ENCODE peak calls at places on chromosome X, in four cellular contexts. One of them, this sample, is unnamed.
A peak's percentile ranks its signal among the peaks of the same experiment; 100 is the strongest.

GRCh38 chrX:49850028-49850427 is 20.9 kb downstream of the PAGE4 start:
- DNase-seq in cardiac muscle cell: no peak
- DNase-seq in psoas muscle: no peak
- DNase-seq in body of pancreas: no peak
- DNase-seq in this sample: no peak

GRCh38 chrX:45428816-45429215 is 228.1 kb upstream of the DIPK2B start:
- DNase-seq in cardiac muscle cell: peak; percentile 53
- DNase-seq in psoas muscle: no peak
- DNase-seq in body of pancreas: no peak
- DNase-seq in this sample: no peak

GRCh38 chrX:68462653-68463052 is 29.4 kb upstream of the OPHN1 start:
- DNase-seq in cardiac muscle cell: peak; percentile 64
- DNase-seq in psoas muscle: no peak
- DNase-seq in body of pancreas: peak; percentile 13
- DNase-seq in this sample: no peak

GRCh38 chrX:95332530-95332929 is 1352.1 kb upstream of the DIAPH2 start:
- DNase-seq in cardiac muscle cell: no peak
- DNase-seq in psoas muscle: no peak
- DNase-seq in body of pancreas: no peak
- DNase-seq in this sample: no peak

GRCh38 chrX:123665197-123665596 is 67.7 kb downstream of the THOC2 start:
- DNase-seq in cardiac muscle cell: no peak
- DNase-seq in psoas muscle: no peak
- DNase-seq in body of pancreas: no peak
- DNase-seq in this sample: peak; percentile 56

GRCh38 chrX:85964744-85965143 is 82.6 kb downstream of the CHM start:
- DNase-seq in cardiac muscle cell: peak; percentile 21
- DNase-seq in psoas muscle: no peak
- DNase-seq in body of pancreas: no peak
- DNase-seq in this sample: no peak

GRCh38 chrX:24423960-24424359 is 41.1 kb upstream of the PDK3 start:
- DNase-seq in cardiac muscle cell: peak; percentile 6
- DNase-seq in psoas muscle: no peak
- DNase-seq in body of pancreas: no peak
- DNase-seq in this sample: peak; percentile 44

GRCh38 chrX:105882581-105883275 is 60.4 kb downstream of the NRK start:
- DNase-seq in cardiac muscle cell: peak; percentile 83
- DNase-seq in psoas muscle: no peak
- DNase-seq in body of pancreas: no peak
- DNase-seq in this sample: no peak

GRCh38 chrX:16946361-16946964 is at the start of gene REPS2:
- DNase-seq in cardiac muscle cell: peak; percentile 72
- DNase-seq in psoas muscle: peak; percentile 85
- DNase-seq in body of pancreas: peak; percentile 92
- DNase-seq in this sample: peak; percentile 9

GRCh38 chrX:21926116-21926515 is 14.4 kb upstream of the SMS start:
- DNase-seq in cardiac muscle cell: peak; percentile 73
- DNase-seq in psoas muscle: no peak
- DNase-seq in body of pancreas: no peak
- DNase-seq in this sample: no peak

GRCh38 chrX:126165401-126165720 is 728 bp downstream of the DCAF12L2 start:
- DNase-seq in cardiac muscle cell: no peak
- DNase-seq in psoas muscle: no peak
- DNase-seq in body of pancreas: no peak
- DNase-seq in this sample: no peak

GRCh38 chrX:101079736-101080135 is 1.1 kb downstream of the TMEM35A start:
- DNase-seq in cardiac muscle cell: no peak
- DNase-seq in psoas muscle: no peak
- DNase-seq in body of pancreas: no peak
- DNase-seq in this sample: no peak
- H3K4me3 ChIP-seq in cardiac muscle cell: peak overlapping the region; percentile 34
- H3K4me3 ChIP-seq in psoas muscle: peak overlapping the region; percentile 44
- H3K4me3 ChIP-seq in body of pancreas: no peak overlapping the region
- H3K4me3 ChIP-seq in this sample: no peak overlapping the region

GRCh38 chrX:314781-315595 is 3.6 kb downstream of the GTPBP6 start:
- DNase-seq in cardiac muscle cell: no peak
- DNase-seq in psoas muscle: peak; percentile 1
- DNase-seq in body of pancreas: no peak
- DNase-seq in this sample: no peak

GRCh38 chrX:312621-313331 is 5.8 kb downstream of the GTPBP6 start:
- DNase-seq in cardiac muscle cell: no peak
- DNase-seq in psoas muscle: no peak
- DNase-seq in body of pancreas: no peak
- DNase-seq in this sample: no peak

GRCh38 chrX:314049-314448 is 4.5 kb downstream of the GTPBP6 start:
- DNase-seq in cardiac muscle cell: no peak
- DNase-seq in psoas muscle: peak; percentile 11
- DNase-seq in body of pancreas: no peak
- DNase-seq in this sample: no peak

GRCh38 chrX:311156-312129 is 7.2 kb downstream of the GTPBP6 start:
- DNase-seq in cardiac muscle cell: no peak
- DNase-seq in psoas muscle: no peak
- DNase-seq in body of pancreas: no peak
- DNase-seq in this sample: no peak

GRCh38 chrX:313546-313945 is 5.0 kb downstream of the GTPBP6 start:
- DNase-seq in cardiac muscle cell: no peak
- DNase-seq in psoas muscle: no peak
- DNase-seq in body of pancreas: no peak
- DNase-seq in this sample: no peak
- H3K36me3 ChIP-seq in cardiac muscle cell: peaks cover 18% of the 10 kb centered on the region
- H3K36me3 ChIP-seq in psoas muscle: peaks cover 7% of the 10 kb centered on the region
- H3K36me3 ChIP-seq in body of pancreas: no peaks in the 10 kb centered on the region
- H3K36me3 ChIP-seq in this sample: no peaks in the 10 kb centered on the region

GRCh38 chrX:133183806-133184205 is 34.3 kb downstream of the TFDP3 start:
- DNase-seq in cardiac muscle cell: no peak
- DNase-seq in psoas muscle: no peak
- DNase-seq in body of pancreas: no peak
- DNase-seq in this sample: no peak

GRCh38 chrX:133185119-133185518 is 33.0 kb downstream of the TFDP3 start:
- DNase-seq in cardiac muscle cell: no peak
- DNase-seq in psoas muscle: no peak
- DNase-seq in body of pancreas: no peak
- DNase-seq in this sample: no peak

GRCh38 chrX:133177202-133177601 is 41.0 kb downstream of the TFDP3 start:
- DNase-seq in cardiac muscle cell: no peak
- DNase-seq in psoas muscle: no peak
- DNase-seq in body of pancreas: no peak
- DNase-seq in this sample: no peak

DNA sequence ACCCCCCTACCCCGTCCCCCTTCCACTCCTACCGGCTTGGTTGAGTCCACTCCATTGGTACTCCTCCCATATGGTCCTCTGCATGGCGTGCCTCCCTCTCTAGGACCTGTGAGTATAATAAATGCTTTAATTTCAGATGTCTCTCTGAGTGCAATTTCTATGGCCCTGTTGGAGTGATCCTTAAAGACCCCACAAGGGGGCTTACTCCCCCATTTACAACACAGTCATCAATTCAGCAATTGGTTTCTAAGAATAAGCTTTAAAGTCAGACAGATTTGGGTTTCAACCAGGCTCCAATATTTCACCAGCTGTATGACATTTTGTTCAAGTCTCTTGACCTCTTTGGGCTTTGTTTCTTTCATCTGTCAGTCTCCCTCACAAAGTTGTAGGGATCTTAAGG is 38.7 kb downstream of the TFDP3 start:
- DNase-seq in cardiac muscle cell: no peak
- DNase-seq in psoas muscle: no peak
- DNase-seq in body of pancreas: no peak
- DNase-seq in this sample: no peak
- H3K4me3 ChIP-seq in cardiac muscle cell: no peak overlapping the region
- H3K4me3 ChIP-seq in psoas muscle: no peak overlapping the region
- H3K4me3 ChIP-seq in body of pancreas: no peak overlapping the region
- H3K4me3 ChIP-seq in this sample: no peak overlapping the region

DNA sequence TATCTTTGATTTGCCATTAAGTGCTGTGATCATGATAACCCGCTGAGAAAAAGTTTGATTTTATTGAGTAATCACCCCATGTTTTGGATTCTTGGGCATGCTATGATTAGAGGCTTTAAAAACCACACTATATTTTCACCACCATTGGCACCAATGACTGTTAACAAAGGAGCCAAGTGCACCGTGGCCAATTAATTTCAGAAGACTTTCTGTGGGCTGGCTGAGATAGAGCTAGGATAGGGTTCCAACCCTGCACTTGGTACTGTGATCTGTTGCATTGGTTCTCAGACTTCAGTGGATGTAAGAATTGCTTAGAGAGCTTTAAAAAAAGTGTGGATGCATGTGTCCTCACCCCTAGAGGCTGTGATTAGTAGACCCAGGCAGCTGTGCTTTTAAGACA is 32.4 kb downstream of the OCRL start:
- DNase-seq in cardiac muscle cell: peak; percentile 24
- DNase-seq in psoas muscle: no peak
- DNase-seq in body of pancreas: no peak
- DNase-seq in this sample: no peak
- H3K36me3 ChIP-seq in cardiac muscle cell: peaks cover 18% of the 10 kb centered on the region
- H3K36me3 ChIP-seq in psoas muscle: peaks cover 2% of the 10 kb centered on the region
- H3K36me3 ChIP-seq in body of pancreas: no peaks in the 10 kb centered on the region
- H3K36me3 ChIP-seq in this sample: no peaks in the 10 kb centered on the region

GRCh38 chrX:56231706-56232105 is 450 bp upstream of the KLF8 start:
- DNase-seq in cardiac muscle cell: no peak
- DNase-seq in psoas muscle: no peak
- DNase-seq in body of pancreas: no peak
- DNase-seq in this sample: no peak
- H3K4me3 ChIP-seq in cardiac muscle cell: peak overlapping the region; percentile 26
- H3K4me3 ChIP-seq in psoas muscle: peak overlapping the region; percentile 71
- H3K4me3 ChIP-seq in body of pancreas: no peak overlapping the region
- H3K4me3 ChIP-seq in this sample: peak overlapping the region; percentile 35

GRCh38 chrX:154358011-154358410 is 16.4 kb downstream of the FLNA start:
- DNase-seq in cardiac muscle cell: no peak
- DNase-seq in psoas muscle: no peak
- DNase-seq in body of pancreas: no peak
- DNase-seq in this sample: no peak

GRCh38 chrX:154355094-154355775 is 19.2 kb downstream of the FLNA start:
- DNase-seq in cardiac muscle cell: no peak
- DNase-seq in psoas muscle: no peak
- DNase-seq in body of pancreas: no peak
- DNase-seq in this sample: no peak

GRCh38 chrX:154355776-154356140 is 18.7 kb downstream of the FLNA start:
- DNase-seq in cardiac muscle cell: no peak
- DNase-seq in psoas muscle: no peak
- DNase-seq in body of pancreas: no peak
- DNase-seq in this sample: no peak

GRCh38 chrX:154357205-154357604 is 17.2 kb downstream of the FLNA start:
- DNase-seq in cardiac muscle cell: no peak
- DNase-seq in psoas muscle: no peak
- DNase-seq in body of pancreas: no peak
- DNase-seq in this sample: no peak

GRCh38 chrX:154356596-154356995 is 17.8 kb downstream of the FLNA start:
- DNase-seq in cardiac muscle cell: no peak
- DNase-seq in psoas muscle: no peak
- DNase-seq in body of pancreas: no peak
- DNase-seq in this sample: no peak
- H3K36me3 ChIP-seq in cardiac muscle cell: peaks cover 56% of the 10 kb centered on the region
- H3K36me3 ChIP-seq in psoas muscle: no peaks in the 10 kb centered on the region
- H3K36me3 ChIP-seq in body of pancreas: no peaks in the 10 kb centered on the region
- H3K36me3 ChIP-seq in this sample: peaks cover 1% of the 10 kb centered on the region